ENCODE peak calls at places on chromosome 10, in eight cellular contexts. Y, N, O, I, J, P, D and F are unnamed samples.

GRCh38 chr10:44952779-44953231 is 6.8 kb upstream of the RASSF4 start:
- DNase-seq in O (no peak), J (no peak), N (no peak), D (peak; percentile 13), P (no peak), I (no peak), Y (no peak), F (no peak)

GRCh38 chr10:114957673-114958072 is 19.7 kb downstream of the TRUB1 start:
- DNase-seq in D (no peak), P (no peak), I (no peak), Y (no peak), J (no peak), O (no peak), N (no peak), F (no peak)

GRCh38 chr10:78995977-78996355 is 72.8 kb upstream of the ZMIZ1 start:
- DNase-seq in O (no peak), Y (no peak), I (no peak), N (no peak), P (no peak), D (no peak), J (no peak), F (no peak)

GRCh38 chr10:118980135-118980865 is 49.2 kb upstream of the NANOS1 start:
- DNase-seq in D (peak; percentile 60), P (no peak), N (no peak), I (no peak), O (no peak), Y (peak; percentile 13), J (no peak), F (no peak)

GRCh38 chr10:112775892-112776679 is 174.0 kb upstream of the TCF7L2 start:
- DNase-seq in Y (no peak), P (no peak), I (no peak), O (no peak), D (no peak), N (no peak), J (no peak), F (no peak)

GRCh38 chr10:114376523-114376922 is 27.8 kb downstream of the AFAP1L2 start:
- DNase-seq in D (no peak), Y (no peak), I (no peak), O (no peak), J (no peak), N (no peak), P (no peak), F (no peak)

GRCh38 chr10:35642793-35643114 is 658 bp upstream of the FZD8 start:
- DNase-seq in P (no peak), Y (no peak), J (no peak), D (no peak), I (no peak), O (no peak), N (no peak), F (no peak)

GRCh38 chr10:36464291-36464690 is 661.1 kb upstream of the ANKRD30A start:
- DNase-seq in P (no peak), N (no peak), O (no peak), Y (no peak), I (no peak), J (no peak), D (no peak), F (no peak)

GRCh38 chr10:43032613-43033012 is 44.3 kb upstream of the RET start:
- DNase-seq in N (no peak), J (no peak), Y (no peak), I (no peak), O (no peak), D (no peak), P (no peak), F (no peak)

GRCh38 chr10:12940791-12941190 is 60.7 kb downstream of the CCDC3 start:
- DNase-seq in O (no peak), P (no peak), N (no peak), J (no peak), I (no peak), D (no peak), Y (no peak), F (no peak)

GRCh38 chr10:27369832-27370231 is 129.2 kb upstream of the ACBD5 start:
- DNase-seq in O (no peak), N (no peak), Y (no peak), I (no peak), J (no peak), D (no peak), P (no peak), F (no peak)

GRCh38 chr10:21399392-21400015 is 126.0 kb downstream of the SKIDA1 start:
- DNase-seq in P (no peak), O (no peak), I (peak; percentile 94), N (no peak), Y (no peak), J (no peak), D (no peak), F (no peak)

GRCh38 chr10:58771850-58772249 is 259.2 kb downstream of the BICC1 start:
- DNase-seq in O (no peak), P (no peak), N (no peak), D (no peak), Y (no peak), J (no peak), I (no peak), F (no peak)

GRCh38 chr10:2137549-2138174 is 400.3 kb upstream of the ADARB2 start:
- DNase-seq in P (no peak), Y (peak; percentile 14), I (no peak), O (no peak), J (no peak), D (no peak), N (no peak), F (no peak)

GRCh38 chr10:77493851-77494788 is 143.5 kb downstream of the KCNMA1 start:
- DNase-seq in Y (no peak), I (no peak), J (no peak), D (no peak), O (no peak), P (no peak), N (no peak), F (no peak)

GRCh38 chr10:77493239-77493806 is 144.3 kb downstream of the KCNMA1 start:
- DNase-seq in O (no peak), Y (no peak), J (no peak), I (no peak), N (no peak), D (no peak), P (no peak), F (no peak)

GRCh38 chr10:77496941-77497420 is 140.6 kb downstream of the KCNMA1 start:
- DNase-seq in J (no peak), P (no peak), N (no peak), Y (no peak), I (no peak), D (peak; percentile 25), O (no peak), F (no peak)

GRCh38 chr10:77497748-77498147 is 139.9 kb downstream of the KCNMA1 start:
- DNase-seq in O (no peak), J (no peak), D (peak; percentile 23), Y (no peak), I (no peak), N (no peak), P (no peak), F (no peak)

DNA sequence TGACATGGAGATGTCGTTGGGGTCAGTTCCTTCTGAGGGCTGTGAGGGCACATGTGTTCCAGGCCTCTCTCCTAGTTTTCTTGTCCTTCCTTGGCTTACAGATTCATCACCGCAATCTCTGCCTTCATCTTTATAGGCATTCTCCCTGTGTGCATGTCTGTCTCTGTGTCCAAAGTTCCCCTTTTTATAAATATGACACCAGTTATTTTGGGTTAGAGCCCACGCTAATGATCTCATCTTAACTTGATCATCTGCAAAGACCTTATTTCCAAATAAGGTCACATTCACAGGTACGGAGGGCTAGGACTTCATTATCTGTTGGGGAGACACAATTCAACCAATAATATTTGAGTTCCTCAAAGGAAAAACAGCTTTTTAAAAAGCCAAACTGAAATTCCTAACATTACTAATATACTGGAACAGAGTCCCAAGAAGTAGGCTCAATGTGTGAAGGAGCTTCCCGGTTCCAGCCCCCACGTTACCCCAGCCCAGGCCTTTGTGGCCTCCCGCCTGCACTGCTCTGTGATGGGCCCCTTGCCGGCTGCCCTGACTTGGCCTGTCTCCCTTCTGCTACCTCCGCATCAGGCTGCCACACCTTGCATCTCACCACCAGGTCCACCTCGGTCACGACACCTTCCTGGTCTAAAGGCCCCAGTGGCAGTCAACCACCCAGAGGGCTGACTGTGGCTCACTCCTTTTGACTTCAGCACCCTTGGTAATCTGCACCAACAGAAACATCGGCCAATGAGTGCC is 142.6 kb downstream of the KCNMA1 start:
- DNase-seq in N (no peak), J (no peak), P (no peak), O (no peak), Y (no peak), D (no peak), I (no peak), F (no peak)
- TF ChIP-seq CTCF in N (no peak), J (no peak), P (no peak), O (no peak), Y (no peak), D (no peak), I (no peak), F (no peak)

DNA sequence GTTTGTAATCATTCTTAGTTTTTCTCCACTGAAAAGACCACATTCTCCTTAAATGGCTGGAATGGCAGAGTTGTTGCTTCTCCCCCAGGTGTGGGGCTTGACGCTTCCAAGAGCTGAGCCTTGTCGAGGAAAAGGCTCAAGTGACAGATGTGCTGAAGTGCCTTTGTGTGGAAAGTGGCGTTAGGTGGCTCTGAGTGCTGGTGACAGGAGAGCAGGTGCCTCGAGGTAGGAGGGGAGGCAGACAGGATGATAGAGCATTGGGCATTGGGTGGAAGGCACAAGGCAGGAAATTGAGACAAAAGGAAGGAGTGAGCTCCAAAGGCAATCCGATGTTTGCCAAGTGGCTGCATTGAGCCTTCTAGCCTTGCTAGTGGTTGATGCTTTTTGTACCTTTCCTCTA is 6.7 kb downstream of the KIAA1217 start:
- DNase-seq in O (no peak), J (peak; percentile 9), P (no peak), N (no peak), I (no peak), Y (no peak), D (no peak), F (no peak)
- H3K27ac ChIP-seq in O (peak overlapping the region; percentile 60), J (peak overlapping the region; percentile 94), P (peak overlapping the region; percentile 56), N (no peak overlapping the region), I (no peak overlapping the region), Y (no peak overlapping the region), D (no peak overlapping the region), F (no peak overlapping the region)

GRCh38 chr10:102822222-102822621 is 15.0 kb downstream of the CYP17A1 start:
- DNase-seq in O (no peak), Y (no peak), D (no peak), I (no peak), N (no peak), P (no peak), J (no peak), F (no peak)

GRCh38 chr10:102826148-102826796 is 10.9 kb downstream of the CYP17A1 start:
- DNase-seq in O (no peak), N (no peak), Y (no peak), P (no peak), D (no peak), J (no peak), I (no peak), F (no peak)

GRCh38 chr10:102819054-102819453 is 18.2 kb downstream of the CYP17A1 start:
- DNase-seq in D (peak; percentile 79), P (no peak), O (no peak), Y (no peak), J (peak; percentile 43), I (no peak), N (no peak), F (no peak)

GRCh38 chr10:102827597-102827975 is 9.6 kb downstream of the CYP17A1 start:
- DNase-seq in D (no peak), N (no peak), I (no peak), Y (no peak), P (no peak), O (no peak), J (no peak), F (no peak)

GRCh38 chr10:102824695-102825094 is 12.5 kb downstream of the CYP17A1 start:
- DNase-seq in P (no peak), N (no peak), D (no peak), I (no peak), Y (no peak), O (no peak), J (no peak), F (no peak)
- TF ChIP-seq CTCF in P (no peak), N (no peak), D (no peak), I (no peak), Y (no peak), O (no peak), J (no peak), F (no peak)

GRCh38 chr10:29545122-29545521 is 89.6 kb downstream of the SVIL start:
- DNase-seq in O (no peak), J (no peak), D (no peak), N (no peak), P (no peak), Y (no peak), I (no peak), F (no peak)
- H3K27ac ChIP-seq in O (no peak overlapping the region), J (no peak overlapping the region), D (no peak overlapping the region), N (no peak overlapping the region), P (no peak overlapping the region), Y (no peak overlapping the region), I (no peak overlapping the region), F (no peak overlapping the region)